ENCODE peak calls at places on chromosomes 5 and 9, in eight cellular contexts. A is SW 1271; S is activated T-helper 1 cell treated with Interleukin-2 at 50 U/mL for 16 hours; M is retinal pigment epithelial cell; Z is H9; L is sigmoid colon; J is ACHN; D is CD8-positive, alpha-beta T cell. I is an unnamed sample.
A peak's percentile ranks its signal among the peaks of the same experiment; 100 is the strongest.

GRCh38 chr5:142125378-142125777 is 16.8 kb downstream of the NDFIP1 start:
- DNase-seq in J (no peak), S (no peak), D (no peak), A (no peak), M (no peak), L (no peak), Z (no peak), I (no peak)

GRCh38 chr5:38595149-38595725 is 38.8 kb upstream of the LIFR start:
- DNase-seq in A (no peak), J (no peak), L (no peak), Z (no peak), M (peak; percentile 31), S (no peak), D (no peak), I (no peak)

GRCh38 chr5:74313896-74314295 is 326.6 kb downstream of the ENC1 start:
- DNase-seq in S (no peak), J (no peak), D (no peak), L (no peak), A (no peak), M (no peak), Z (no peak), I (no peak)

GRCh38 chr5:1479581-1480188 is 34.4 kb upstream of the SLC6A3 start:
- DNase-seq in M (peak; percentile 5), D (peak; percentile 42), Z (peak; percentile 53), A (no peak), L (no peak), S (no peak), J (peak; percentile 23), I (no peak)

GRCh38 chr9:104903609-104904008 is 24.3 kb downstream of the ABCA1 start:
- DNase-seq in S (no peak), A (no peak), L (no peak), M (peak; percentile 54), J (no peak), D (no peak), Z (no peak), I (no peak)

GRCh38 chr9:114224247-114224610 is 68.9 kb downstream of the COL27A1 start:
- DNase-seq in J (no peak), S (no peak), M (no peak), D (no peak), Z (no peak), L (no peak), A (peak; percentile 66), I (peak; percentile 5)

GRCh38 chr5:139863361-139863760 is 67.8 kb downstream of the PSD2 start:
- DNase-seq in Z (no peak), A (no peak), D (no peak), L (peak; percentile 90), J (no peak), M (no peak), S (no peak), I (no peak)

GRCh38 chr9:89794918-89795317 is 190.1 kb downstream of the GADD45G start:
- DNase-seq in A (no peak), D (no peak), Z (no peak), J (no peak), L (peak; percentile 43), M (no peak), S (no peak), I (no peak)

GRCh38 chr5:58455495-58455894 is 4.4 kb downstream of the PLK2 start:
- DNase-seq in Z (no peak), L (no peak), A (no peak), D (no peak), M (no peak), J (peak; percentile 33), S (no peak), I (no peak)

GRCh38 chr9:113255431-113255830 is 19.9 kb downstream of the CDC26 start:
- DNase-seq in D (no peak), L (no peak), M (no peak), A (no peak), Z (no peak), J (no peak), S (no peak), I (no peak)

GRCh38 chr9:125425176-125425897 is 163.7 kb downstream of the GAPVD1 start:
- DNase-seq in A (no peak), J (no peak), D (no peak), S (no peak), Z (no peak), M (no peak), L (no peak), I (no peak)

GRCh38 chr9:2816476-2817141 is 27.3 kb downstream of the PUM3 start:
- DNase-seq in S (no peak), Z (no peak), J (peak; percentile 22), A (no peak), M (peak; percentile 99), L (peak; percentile 81), D (no peak), I (no peak)

GRCh38 chr9:80522465-80522864 is 950.7 kb downstream of the TLE4 start:
- DNase-seq in D (no peak), Z (no peak), M (no peak), A (no peak), S (no peak), L (no peak), J (no peak), I (no peak)

GRCh38 chr5:171986772-171987171 is 19.7 kb downstream of the FBXW11 start:
- DNase-seq in A (no peak), L (no peak), Z (no peak), D (no peak), J (no peak), S (no peak), M (no peak), I (no peak)

I was measured in NCI-H526 treated with DMSO at 0.1 percent for 48 hours.